ENCODE peak calls at places on chromosomes 11 and 22, in eight cellular contexts. T, P, F, D, V, I, G and N are unnamed samples.

GRCh38 chr22:26762503-26763170 is 105.2 kb downstream of the MIAT start:
- DNase-seq in T (no peak), P (no peak), F (no peak), D (no peak), V (no peak), I (no peak), G (no peak), N (no peak)

GRCh38 chr11:3995949-3996554 is 98.5 kb upstream of the RRM1 start:
- DNase-seq in T (no peak), P (no peak), F (no peak), D (peak; percentile 81), V (no peak), I (no peak), G (no peak), N (no peak)

GRCh38 chr11:133966924-133967598 is 10.3 kb upstream of the IGSF9B start:
- DNase-seq in T (no peak), P (peak; percentile 40), F (no peak), D (peak; percentile 8), V (peak; percentile 32), I (no peak), G (peak; percentile 53), N (no peak)

GRCh38 chr11:122634507-122634906 is 21.0 kb upstream of the UBASH3B start:
- DNase-seq in T (no peak), P (no peak), F (no peak), D (no peak), V (peak; percentile 13), I (no peak), G (no peak), N (no peak)

GRCh38 chr11:47373876-47374820 is 4.2 kb downstream of the SPI1 start:
- DNase-seq in T (peak; percentile 85), P (peak; percentile 71), F (peak; percentile 50), D (peak; percentile 78), V (peak; percentile 85), I (peak; percentile 48), G (peak; percentile 65), N (peak; percentile 40)

GRCh38 chr11:3166268-3167142 is 1.4 kb upstream of the OSBPL5 start:
- DNase-seq in T (no peak), P (no peak), F (no peak), D (no peak), V (peak; percentile 36), I (peak; percentile 67), G (no peak), N (no peak)

GRCh38 chr22:38177926-38178604 is 3.6 kb downstream of the PLA2G6 start:
- DNase-seq in T (peak; percentile 52), P (no peak), F (no peak), D (peak; percentile 94), V (peak; percentile 51), I (no peak), G (no peak), N (no peak)

GRCh38 chr11:65780770-65781151 is at the start of gene AP5B1:
- DNase-seq in T (peak; percentile 70), P (peak; percentile 58), F (no peak), D (peak; percentile 54), V (peak; percentile 83), I (peak; percentile 37), G (peak; percentile 51), N (no peak)